ENCODE peak calls at places on chromosomes 13 and 19, in four cellular contexts. S is HepG2, J is GM12878, Y is H1. G is an unnamed sample.
A peak's percentile ranks its signal among the peaks of the same experiment; 100 is the strongest.

GRCh38 chr13:73754727-73755292 is 379.4 kb downstream of the KLF12 start:
- DNase-seq in J (no peak), Y (no peak), S (peak; percentile 59), G (peak; percentile 28)

GRCh38 chr13:54845351-54845965 is 1816.8 kb downstream of the OLFM4 start:
- DNase-seq in J (no peak), S (no peak), Y (no peak), G (no peak)

GRCh38 chr13:111912453-111912866 is 154.5 kb upstream of the SOX1 start:
- DNase-seq in Y (no peak), S (no peak), J (no peak), G (no peak)

GRCh38 chr13:105050696-105051095 is 1484.8 kb downstream of the EFNB2 start:
- DNase-seq in J (no peak), S (no peak), Y (no peak), G (no peak)

GRCh38 chr13:106599875-106600797 is 32.2 kb upstream of the ARGLU1 start:
- DNase-seq in J (no peak), S (no peak), Y (no peak), G (no peak)

GRCh38 chr13:43785681-43786471 is 896 bp downstream of the ENOX1 start:
- DNase-seq in Y (no peak), S (no peak), J (no peak), G (no peak)

GRCh38 chr13:23987331-23987730 is 90.0 kb upstream of the C1QTNF9B start:
- DNase-seq in J (no peak), Y (no peak), S (no peak), G (no peak)

GRCh38 chr13:20901668-20902437 is 693 bp downstream of the XPO4 start:
- DNase-seq in Y (no peak), S (peak; percentile 54), J (no peak), G (no peak)

GRCh38 chr19:8355631-8356402 is 8.1 kb upstream of the ANGPTL4 start:
- DNase-seq in J (no peak), Y (no peak), S (peak; percentile 72), G (no peak)

GRCh38 chr13:95354156-95354555 is 52.9 kb upstream of the ABCC4 start:
- DNase-seq in S (no peak), J (no peak), Y (no peak), G (no peak)

GRCh38 chr19:14441041-14441938 is 8.2 kb downstream of the PKN1 start:
- DNase-seq in J (no peak), S (no peak), Y (no peak), G (no peak)

GRCh38 chr19:18029617-18030338 is 21.8 kb downstream of the ARRDC2 start:
- DNase-seq in S (peak; percentile 79), J (no peak), Y (no peak), G (no peak)

GRCh38 chr19:18126097-18126496 is 26.9 kb upstream of the PIK3R2 start:
- DNase-seq in S (no peak), Y (no peak), J (no peak), G (no peak)

GRCh38 chr19:56837892-56838679 is 2.4 kb downstream of the PEG3 start:
- DNase-seq in Y (no peak), S (peak; percentile 67), J (no peak), G (peak; percentile 70)

GRCh38 chr13:95185311-95185710 is 115.9 kb downstream of the ABCC4 start:
- DNase-seq in Y (no peak), J (no peak), S (no peak), G (no peak)

GRCh38 chr19:34253711-34254551 is 423 bp upstream of the GARRE1 start:
- DNase-seq in J (no peak), S (peak; percentile 66), Y (peak; percentile 50), G (peak; percentile 59)

GRCh38 chr19:7927605-7928333 is 1.8 kb upstream of the CTXN1 start:
- DNase-seq in J (no peak), S (no peak), Y (no peak), G (no peak)

GRCh38 chr19:46412034-46412982 is 1.1 kb downstream of the CCDC8 start:
- DNase-seq in S (no peak), Y (no peak), J (no peak), G (no peak)

GRCh38 chr19:56155124-56155687 is 14.1 kb downstream of the ZNF444 start:
- DNase-seq in Y (no peak), J (no peak), S (no peak), G (no peak)

GRCh38 chr13:112212533-112212932 is 145.6 kb downstream of the SOX1 start:
- DNase-seq in Y (no peak), J (no peak), S (no peak), G (no peak)

GRCh38 chr13:48233886-48234488 is 981 bp downstream of the ITM2B start:
- DNase-seq in Y (no peak), S (no peak), J (peak; percentile 30), G (no peak)

GRCh38 chr13:52751196-52751595 is 11.6 kb upstream of the CNMD start:
- DNase-seq in J (no peak), Y (peak; percentile 39), S (no peak), G (no peak)

GRCh38 chr13:71704650-71705049 is 162.4 kb downstream of the DACH1 start:
- DNase-seq in Y (no peak), J (no peak), S (no peak), G (no peak)

GRCh38 chr13:40981361-40981760 is 37.8 kb downstream of the ELF1 start:
- DNase-seq in Y (no peak), J (no peak), S (no peak), G (no peak)

GRCh38 chr13:45219938-45220375 is 19.1 kb upstream of the KCTD4 start:
- DNase-seq in S (no peak), Y (no peak), J (no peak), G (no peak)

GRCh38 chr19:35327642-35328041 is 1.3 kb upstream of the CD22 start:
- DNase-seq in S (peak; percentile 31), Y (no peak), J (no peak), G (no peak)

GRCh38 chr19:42366676-42367075 is 23.4 kb downstream of the CNFN start:
- DNase-seq in J (no peak), S (no peak), Y (no peak), G (no peak)

GRCh38 chr19:47437500-47437899 is 18.2 kb upstream of the MEIS3 start:
- DNase-seq in S (no peak), Y (no peak), J (no peak), G (no peak)

GRCh38 chr13:78430166-78430791 is 173.1 kb downstream of the POU4F1 start:
- DNase-seq in Y (no peak), S (no peak), J (no peak), G (peak; percentile 9)

GRCh38 chr13:23986619-23987018 is 89.3 kb upstream of the C1QTNF9B start:
- DNase-seq in Y (no peak), S (no peak), J (no peak), G (no peak)

GRCh38 chr13:79090552-79091159 is 315.4 kb downstream of the RBM26 start:
- DNase-seq in J (no peak), Y (no peak), S (no peak), G (no peak)

GRCh38 chr13:101755228-101755887 is 302.9 kb downstream of the ITGBL1 start:
- DNase-seq in S (no peak), J (no peak), Y (no peak), G (no peak)

GRCh38 chr13:76816394-76816793 is 69.8 kb downstream of the KCTD12 start:
- DNase-seq in Y (no peak), J (no peak), S (no peak), G (no peak)

GRCh38 chr13:113859311-113860050 is 4.4 kb downstream of the GAS6 start:
- DNase-seq in J (no peak), Y (no peak), S (no peak), G (no peak)

GRCh38 chr13:74891610-74892009 is 590.4 kb downstream of the TBC1D4 start:
- DNase-seq in Y (no peak), S (no peak), J (no peak), G (no peak)

GRCh38 chr13:42740753-42741152 is 40.6 kb upstream of the FAM216B start:
- DNase-seq in Y (no peak), J (no peak), S (no peak), G (no peak)

GRCh38 chr13:32141462-32141861 is 109.9 kb downstream of the FRY start:
- DNase-seq in J (no peak), Y (no peak), S (no peak), G (no peak)
- TF ChIP-seq YY1 in J (no peak), Y (no peak), S (no peak), G (no peak)

DNA sequence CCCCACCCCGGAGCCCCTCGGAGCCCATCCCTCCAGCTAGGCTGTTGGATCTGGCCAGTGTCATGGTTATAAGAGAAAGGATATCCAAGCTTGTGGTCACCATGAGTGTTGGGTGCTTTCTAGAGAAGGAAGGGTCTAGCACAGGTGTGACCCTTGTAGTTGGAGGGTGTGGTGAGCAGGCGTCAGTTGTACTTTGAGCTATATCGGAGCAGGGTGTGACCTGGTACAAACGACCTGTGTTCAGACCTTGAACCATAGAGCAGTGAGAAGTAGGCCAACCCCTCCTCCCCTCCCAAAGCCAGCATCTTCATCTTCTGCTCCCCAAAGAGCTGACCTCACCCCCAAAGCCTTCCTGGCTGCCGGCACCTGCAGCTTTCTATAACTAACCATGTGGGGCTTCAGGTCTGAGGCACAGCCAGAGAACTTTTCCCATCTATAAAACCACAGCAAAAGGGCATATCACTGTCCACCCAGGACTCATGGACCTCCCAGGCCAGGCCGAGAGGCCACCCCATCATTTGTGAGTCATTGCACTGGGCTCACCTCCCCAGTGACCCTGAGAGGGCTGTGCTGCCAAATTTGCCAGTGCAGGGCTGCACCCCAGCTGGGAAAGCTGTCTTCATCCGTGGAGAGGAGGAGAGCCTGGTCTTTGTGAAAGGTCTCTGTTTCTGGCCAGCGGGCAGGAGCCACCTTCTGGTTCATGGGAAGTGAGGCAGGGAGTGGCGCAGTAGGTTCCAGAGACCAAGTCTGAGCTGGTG is 14.2 kb downstream of the RAB8A start:
- DNase-seq in Y (no peak), S (no peak), J (no peak), G (no peak)
- TF ChIP-seq SUZ12 in Y (no peak), S (no peak), J (no peak), G (no peak)

DNA sequence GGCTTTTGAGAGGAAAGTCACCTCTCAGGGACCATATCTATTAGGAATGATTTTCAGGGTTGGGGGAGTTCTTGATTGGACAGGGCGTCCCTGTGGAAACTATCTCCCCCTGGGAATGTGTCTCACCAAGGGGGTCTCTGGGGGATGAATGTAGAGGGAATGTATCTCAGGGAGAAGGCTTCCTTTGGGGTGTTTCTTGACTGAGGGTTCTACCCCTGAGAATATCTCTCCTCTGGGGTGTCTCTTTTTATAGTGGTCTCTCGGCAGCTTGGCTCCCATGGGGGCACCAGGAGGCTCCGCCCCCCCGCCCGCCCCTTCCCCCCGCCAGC is 997 bp downstream of the RTBDN start:
- DNase-seq in S (no peak), Y (no peak), J (no peak), G (no peak)
- H3K4me3 ChIP-seq in S (peak overlapping the region; percentile 79), Y (peak overlapping the region; percentile 7), J (no peak overlapping the region), G (peak overlapping the region; percentile 6)

DNA sequence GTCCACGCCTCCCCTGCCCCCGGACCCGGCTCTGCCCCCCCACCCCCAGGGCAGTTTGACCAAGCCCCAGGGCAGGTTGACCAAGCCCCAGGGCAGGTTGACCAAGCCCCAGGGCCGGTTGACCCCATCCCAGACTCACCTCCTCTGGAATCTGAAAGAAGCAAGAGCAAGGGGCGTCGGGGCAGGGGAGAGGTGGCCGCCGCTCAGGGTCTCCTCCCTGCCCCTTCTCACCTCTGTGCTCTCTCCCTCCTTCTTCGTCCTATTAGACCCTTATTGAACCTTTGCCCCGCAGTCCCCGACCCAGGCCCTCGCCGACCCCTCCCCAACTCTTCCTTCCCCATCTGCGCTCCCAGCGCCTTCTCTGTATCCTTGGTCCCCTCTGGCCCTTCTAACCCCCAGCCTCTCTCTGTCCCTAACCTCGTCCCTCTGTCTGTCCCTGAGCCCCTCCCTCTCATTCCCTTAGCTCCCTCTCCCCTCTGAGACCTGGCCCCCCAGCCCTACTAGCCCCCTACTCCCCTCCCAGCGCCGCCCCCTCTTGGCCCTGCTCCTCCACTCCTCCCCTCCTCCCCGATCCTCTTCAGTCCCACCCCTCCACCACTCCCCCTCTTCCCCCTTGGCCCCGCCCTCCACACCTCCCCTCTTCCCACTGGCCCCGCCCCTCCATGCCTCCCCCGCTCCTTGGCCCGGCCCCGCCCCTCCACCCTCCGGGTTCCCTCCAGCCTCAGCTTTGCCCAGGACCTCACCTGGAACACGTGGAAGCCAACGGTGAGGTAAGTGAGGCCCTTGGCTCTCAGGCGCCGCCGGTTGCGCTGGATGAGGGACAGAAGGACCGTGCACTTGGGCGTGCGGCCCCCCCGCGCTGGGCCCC is 7.6 kb downstream of the CAPN12 start:
- DNase-seq in J (peak; percentile 17), S (no peak), Y (peak; percentile 36), G (peak; percentile 38)
- TF ChIP-seq YY1 in J (no peak), S (no peak), Y (no peak), G (no peak)

G was measured in NT2/D1.